ENCODE peak calls at places on chromosomes 2 and 18, in eight cellular contexts. V is Right ventricle myocardium superior; Y is Calu3; F is RWPE1; I is NCI-H1694 treated with DMSO at 0.1 percent for 48 hours; Q is ACHN; G is CD4-positive, alpha-beta memory T cell; N is NCI-H1930. M is an unnamed sample.

GRCh38 chr2:34365937-34366336 is 766.8 kb upstream of the FAM98A start:
- DNase-seq in V (no peak), Y (no peak), F (no peak), I (no peak), Q (no peak), G (no peak), N (no peak), M (no peak)

GRCh38 chr18:77013777-77014525 is 118.6 kb downstream of the MBP start:
- DNase-seq in V (peak; percentile 73), Y (no peak), F (no peak), I (no peak), Q (no peak), G (no peak), N (no peak), M (no peak)

GRCh38 chr2:53018830-53019425 is 748.7 kb upstream of the CHAC2 start:
- DNase-seq in V (no peak), Y (no peak), F (peak; percentile 9), I (peak; percentile 39), Q (peak; percentile 46), G (no peak), N (no peak), M (no peak)

GRCh38 chr2:127614731-127615130 is 31.2 kb upstream of the GPR17 start:
- DNase-seq in V (no peak), Y (no peak), F (no peak), I (no peak), Q (no peak), G (no peak), N (no peak), M (peak; percentile 94)

GRCh38 chr2:147125145-147125544 is 719.7 kb upstream of the ACVR2A start:
- DNase-seq in V (no peak), Y (no peak), F (no peak), I (no peak), Q (no peak), G (no peak), N (no peak), M (no peak)

GRCh38 chr2:9885036-9885684 is 41.9 kb downstream of the TAF1B start:
- DNase-seq in V (no peak), Y (no peak), F (no peak), I (no peak), Q (no peak), G (no peak), N (no peak), M (no peak)

GRCh38 chr2:141393214-141393545 is 737.6 kb downstream of the LRP1B start:
- DNase-seq in V (no peak), Y (no peak), F (no peak), I (no peak), Q (no peak), G (no peak), N (no peak), M (no peak)

GRCh38 chr2:196823750-196824149 is 14.6 kb upstream of the C2orf66 start:
- DNase-seq in V (no peak), Y (no peak), F (peak; percentile 46), I (no peak), Q (peak; percentile 75), G (no peak), N (no peak), M (peak; percentile 74)

GRCh38 chr2:41763091-41763490 is 284.7 kb upstream of the PKDCC start:
- DNase-seq in V (no peak), Y (no peak), F (no peak), I (no peak), Q (no peak), G (no peak), N (no peak), M (no peak)

GRCh38 chr2:158923180-158923594 is 45.3 kb upstream of the TANC1 start:
- DNase-seq in V (no peak), Y (peak; percentile 39), F (no peak), I (no peak), Q (no peak), G (no peak), N (no peak), M (peak; percentile 14)

GRCh38 chr18:51936115-51936514 is 403.9 kb upstream of the DCC start:
- DNase-seq in V (no peak), Y (no peak), F (no peak), I (no peak), Q (no peak), G (no peak), N (no peak), M (no peak)

GRCh38 chr2:235658371-235659174 is 164.7 kb downstream of the AGAP1 start:
- DNase-seq in V (no peak), Y (no peak), F (no peak), I (no peak), Q (no peak), G (no peak), N (no peak), M (no peak)

GRCh38 chr2:64818650-64819032 is 164.9 kb upstream of the SERTAD2 start:
- DNase-seq in V (no peak), Y (no peak), F (no peak), I (no peak), Q (no peak), G (no peak), N (no peak), M (no peak)

GRCh38 chr2:156339110-156339847 is 6.8 kb upstream of the NR4A2 start:
- DNase-seq in V (no peak), Y (no peak), F (no peak), I (no peak), Q (no peak), G (no peak), N (peak; percentile 45), M (no peak)

GRCh38 chr2:4576075-4576474 is 872.7 kb downstream of the DCDC2C start:
- DNase-seq in V (no peak), Y (no peak), F (no peak), I (no peak), Q (no peak), G (no peak), N (no peak), M (no peak)

GRCh38 chr2:141714486-141714885 is 416.3 kb downstream of the LRP1B start:
- DNase-seq in V (no peak), Y (no peak), F (no peak), I (no peak), Q (no peak), G (no peak), N (no peak), M (no peak)

GRCh38 chr2:66428986-66429612 is 5.8 kb upstream of the MEIS1 start:
- DNase-seq in V (no peak), Y (peak; percentile 34), F (peak; percentile 11), I (peak; percentile 71), Q (peak; percentile 67), G (no peak), N (peak; percentile 55), M (no peak)

GRCh38 chr2:202408546-202409140 is 32.5 kb downstream of the BMPR2 start:
- DNase-seq in V (no peak), Y (no peak), F (peak; percentile 13), I (no peak), Q (no peak), G (no peak), N (no peak), M (no peak)

GRCh38 chr18:74899554-74899953 is 301.9 kb downstream of the ZNF407 start:
- DNase-seq in V (peak; percentile 66), Y (peak; percentile 8), F (no peak), I (no peak), Q (no peak), G (no peak), N (no peak), M (no peak)

GRCh38 chr2:127370010-127370409 is 17.8 kb downstream of the MAP3K2 start:
- DNase-seq in V (no peak), Y (no peak), F (no peak), I (no peak), Q (no peak), G (no peak), N (no peak), M (no peak)

GRCh38 chr18:42781298-42781815 is 334.1 kb downstream of the RIT2 start:
- DNase-seq in V (no peak), Y (no peak), F (no peak), I (peak; percentile 62), Q (no peak), G (no peak), N (no peak), M (no peak)

GRCh38 chr18:22469061-22469689 is 51.5 kb upstream of the CTAGE1 start:
- DNase-seq in V (no peak), Y (no peak), F (no peak), I (no peak), Q (no peak), G (no peak), N (no peak), M (no peak)

GRCh38 chr2:3605013-3605961 is 10.4 kb downstream of the COLEC11 start:
- DNase-seq in V (no peak), Y (peak; percentile 58), F (peak; percentile 82), I (peak; percentile 27), Q (peak; percentile 43), G (peak; percentile 46), N (peak; percentile 90), M (no peak)

GRCh38 chr2:78979380-78980238 is 45.9 kb upstream of the REG3G start:
- DNase-seq in V (no peak), Y (peak; percentile 55), F (peak; percentile 18), I (peak; percentile 11), Q (peak; percentile 60), G (no peak), N (peak; percentile 44), M (no peak)

GRCh38 chr18:39558658-39559057 is 1993.1 kb upstream of the CELF4 start:
- DNase-seq in V (no peak), Y (no peak), F (no peak), I (no peak), Q (no peak), G (no peak), N (no peak), M (no peak)

GRCh38 chr2:235900631-235901030 is 267.6 kb downstream of the GBX2 start:
- DNase-seq in V (no peak), Y (no peak), F (peak; percentile 30), I (no peak), Q (no peak), G (no peak), N (no peak), M (peak; percentile 11)

GRCh38 chr2:127652786-127653357 is 6.9 kb downstream of the GPR17 start:
- DNase-seq in V (peak; percentile 26), Y (no peak), F (no peak), I (no peak), Q (no peak), G (no peak), N (no peak), M (no peak)

GRCh38 chr2:112794131-112794733 is 9.9 kb upstream of the IL1A start:
- DNase-seq in V (peak; percentile 53), Y (peak; percentile 82), F (peak; percentile 80), I (no peak), Q (peak; percentile 13), G (no peak), N (no peak), M (peak; percentile 76)

GRCh38 chr18:26440644-26441043 is 107.7 kb downstream of the KCTD1 start:
- DNase-seq in V (no peak), Y (no peak), F (no peak), I (no peak), Q (no peak), G (no peak), N (no peak), M (no peak)

GRCh38 chr2:64730551-64731305 is 77.0 kb upstream of the SERTAD2 start:
- DNase-seq in V (peak; percentile 54), Y (peak; percentile 29), F (peak; percentile 42), I (peak; percentile 9), Q (peak; percentile 66), G (peak; percentile 44), N (no peak), M (peak; percentile 77)

GRCh38 chr2:134683561-134684112 is 35.2 kb downstream of the TMEM163 start:
- DNase-seq in V (no peak), Y (peak; percentile 74), F (no peak), I (no peak), Q (no peak), G (no peak), N (no peak), M (no peak)

GRCh38 chr18:78678318-78678695 is 301.3 kb upstream of the SALL3 start:
- DNase-seq in V (no peak), Y (no peak), F (no peak), I (no peak), Q (no peak), G (no peak), N (no peak), M (no peak)

GRCh38 chr18:49754866-49755265 is 58.5 kb downstream of the ACAA2 start:
- DNase-seq in V (no peak), Y (no peak), F (no peak), I (no peak), Q (no peak), G (no peak), N (no peak), M (no peak)

GRCh38 chr2:234425923-234426603 is 70.8 kb downstream of the ARL4C start:
- DNase-seq in V (no peak), Y (no peak), F (no peak), I (no peak), Q (no peak), G (peak; percentile 93), N (no peak), M (no peak)

M was measured in AG08395.